ENCODE peak calls at places on chromosomes 12 and 14, in seven cellular contexts. B is Calu3; N is stimulated activated CD4-positive, alpha-beta T cell treated with anti-CD3 and anti-CD28 coated beads, Interleukin-15, amount 100 ng/mL, for 48 hours; H is BJ; O is dorsolateral prefrontal cortex; S is GM23248; T is NCI-H446 treated with DMSO at 0.1 percent for 48 hours. K is an unnamed sample.

GRCh38 chr14:101476258-101476930 is 84.9 kb upstream of the DIO3 start:
- DNase-seq in T (no peak), O (no peak), B (peak; percentile 70), H (no peak), N (no peak), S (no peak), K (no peak)

GRCh38 chr14:56168007-56168616 is 49.9 kb downstream of the PELI2 start:
- DNase-seq in O (no peak), N (no peak), H (no peak), T (no peak), B (peak; percentile 15), S (no peak), K (no peak)

GRCh38 chr14:61925043-61925442 is 162.8 kb downstream of the SNAPC1 start:
- DNase-seq in N (no peak), O (no peak), H (no peak), B (peak; percentile 49), S (peak; percentile 38), T (no peak), K (peak; percentile 40)

GRCh38 chr12:24256636-24257150 is 307.2 kb upstream of the SOX5 start:
- DNase-seq in N (no peak), T (no peak), H (no peak), S (no peak), O (no peak), B (no peak), K (no peak)

GRCh38 chr12:3342051-3342450 is 149.0 kb upstream of the PRMT8 start:
- DNase-seq in B (peak; percentile 30), S (peak; percentile 45), T (no peak), H (no peak), N (no peak), O (peak; percentile 77), K (no peak)

GRCh38 chr12:51388826-51389225 is 2.4 kb downstream of the GALNT6 start:
- DNase-seq in B (no peak), T (no peak), S (no peak), H (no peak), N (no peak), O (peak; percentile 40), K (no peak)

GRCh38 chr14:87411370-87411769 is 581.6 kb downstream of the GALC start:
- DNase-seq in N (no peak), T (no peak), B (no peak), O (no peak), S (no peak), H (no peak), K (no peak)

GRCh38 chr14:99192823-99193222 is 79.2 kb downstream of the BCL11B start:
- DNase-seq in N (no peak), T (no peak), S (no peak), B (no peak), O (no peak), H (no peak), K (no peak)

GRCh38 chr14:92315050-92315785 is 7.7 kb upstream of the SLC24A4 start:
- DNase-seq in H (no peak), O (no peak), N (no peak), S (no peak), T (no peak), B (no peak), K (no peak)

GRCh38 chr12:130127527-130127908 is 34.7 kb upstream of the FZD10 start:
- DNase-seq in S (peak; percentile 32), H (no peak), N (no peak), T (no peak), O (no peak), B (no peak), K (peak; percentile 46)

GRCh38 chr12:13745100-13745678 is 236.2 kb downstream of the GRIN2B start:
- DNase-seq in H (no peak), O (no peak), N (no peak), T (peak; percentile 71), S (no peak), B (no peak), K (no peak)

GRCh38 chr14:99445916-99446315 is 34.7 kb downstream of the SETD3 start:
- DNase-seq in S (peak; percentile 24), O (no peak), N (no peak), T (no peak), B (no peak), H (no peak), K (no peak)

GRCh38 chr14:21308479-21309237 is 28.8 kb downstream of the RPGRIP1 start:
- DNase-seq in B (peak; percentile 88), N (peak; percentile 76), O (peak; percentile 66), T (no peak), S (peak; percentile 58), H (peak; percentile 4), K (peak; percentile 97)

GRCh38 chr12:95386056-95386455 is 87.9 kb upstream of the METAP2 start:
- DNase-seq in S (peak; percentile 57), B (no peak), T (no peak), O (no peak), H (no peak), N (no peak), K (no peak)

GRCh38 chr12:89349814-89350213 is 2.5 kb downstream of the DUSP6 start:
- DNase-seq in B (peak; percentile 49), S (peak; percentile 74), N (no peak), H (no peak), T (peak; percentile 5), O (no peak), K (no peak)

GRCh38 chr12:124607681-124608425 is 40.4 kb upstream of the NCOR2 start:
- DNase-seq in S (peak; percentile 51), H (no peak), O (no peak), N (no peak), B (no peak), T (no peak), K (no peak)

K was measured in cerebellar cortex.